ENCODE peak calls at places on chromosomes 12 and 14, in four cellular contexts. P is WTC11, I is GM20000, E is Panc1. Y is an unnamed sample.

GRCh38 chr12:92055877-92056276 is 89.8 kb downstream of the BTG1 start:
- DNase-seq in P (no peak), I (no peak), E (no peak), Y (no peak)

GRCh38 chr14:59919582-59920377 is at the start of gene LRRC9:
- DNase-seq in P (peak), I (no peak), E (no peak), Y (peak)

GRCh38 chr14:100191584-100192249 is 32.3 kb upstream of the DEGS2 start:
- DNase-seq in P (no peak), I (no peak), E (no peak), Y (no peak)

GRCh38 chr12:43786899-43787693 is 19.0 kb downstream of the TWF1 start:
- DNase-seq in P (no peak), I (no peak), E (no peak), Y (no peak)

GRCh38 chr14:53462931-53463778 is 310.0 kb upstream of the DDHD1 start:
- DNase-seq in P (no peak), I (no peak), E (no peak), Y (no peak)

GRCh38 chr12:4091001-4091789 is 182.4 kb upstream of the CCND2 start:
- DNase-seq in P (no peak), I (no peak), E (no peak), Y (no peak)

GRCh38 chr12:19726122-19726521 is 286.8 kb downstream of the AEBP2 start:
- DNase-seq in P (no peak), I (no peak), E (no peak), Y (no peak)

GRCh38 chr12:78241472-78241871 is 410.8 kb downstream of the NAV3 start:
- DNase-seq in P (no peak), I (no peak), E (no peak), Y (no peak)

GRCh38 chr14:94328196-94328595 is 5.1 kb upstream of the SERPINA6 start:
- DNase-seq in P (no peak), I (no peak), E (no peak), Y (no peak)

GRCh38 chr12:52184813-52185212 is 7.0 kb downstream of the KRT80 start:
- DNase-seq in P (no peak), I (no peak), E (no peak), Y (peak)

GRCh38 chr14:94601961-94602391 is 10.2 kb upstream of the SERPINA3 start:
- DNase-seq in P (no peak), I (no peak), E (no peak), Y (no peak)

GRCh38 chr14:104647467-104648063 is 41.9 kb upstream of the INF2 start:
- DNase-seq in P (no peak), I (no peak), E (no peak), Y (no peak)

GRCh38 chr14:64825498-64825897 is 54.2 kb downstream of the SPTB start:
- DNase-seq in P (no peak), I (no peak), E (no peak), Y (no peak)

GRCh38 chr12:32611986-32612385 is 67.1 kb upstream of the DNM1L start:
- DNase-seq in P (no peak), I (no peak), E (no peak), Y (no peak)

GRCh38 chr14:34113051-34113511 is 162.2 kb upstream of the EGLN3 start:
- DNase-seq in P (no peak), I (no peak), E (no peak), Y (no peak)

GRCh38 chr14:71751264-71751663 is 181.0 kb upstream of the RGS6 start:
- DNase-seq in P (no peak), I (no peak), E (no peak), Y (no peak)

GRCh38 chr14:75699331-75699730 is 38.3 kb downstream of the TTLL5 start:
- DNase-seq in P (no peak), I (no peak), E (no peak), Y (no peak)

GRCh38 chr12:114166360-114166759 is 200.2 kb upstream of the RBM19 start:
- DNase-seq in P (peak), I (no peak), E (no peak), Y (peak)
- TF ChIP-seq CTCF in P (peak), I (no peak), E (peak), Y (peak)

GRCh38 chr12:100652488-100652887 is 79.0 kb downstream of the GAS2L3 start:
- DNase-seq in P (no peak), I (no peak), E (no peak), Y (no peak)

GRCh38 chr12:100656141-100656540 is 82.7 kb downstream of the GAS2L3 start:
- DNase-seq in P (no peak), I (no peak), E (no peak), Y (no peak)

GRCh38 chr12:100651108-100651507 is 77.6 kb downstream of the GAS2L3 start:
- DNase-seq in P (no peak), I (no peak), E (no peak), Y (no peak)

GRCh38 chr12:100646896-100647295 is 73.4 kb downstream of the GAS2L3 start:
- DNase-seq in P (no peak), I (no peak), E (no peak), Y (no peak)

DNA sequence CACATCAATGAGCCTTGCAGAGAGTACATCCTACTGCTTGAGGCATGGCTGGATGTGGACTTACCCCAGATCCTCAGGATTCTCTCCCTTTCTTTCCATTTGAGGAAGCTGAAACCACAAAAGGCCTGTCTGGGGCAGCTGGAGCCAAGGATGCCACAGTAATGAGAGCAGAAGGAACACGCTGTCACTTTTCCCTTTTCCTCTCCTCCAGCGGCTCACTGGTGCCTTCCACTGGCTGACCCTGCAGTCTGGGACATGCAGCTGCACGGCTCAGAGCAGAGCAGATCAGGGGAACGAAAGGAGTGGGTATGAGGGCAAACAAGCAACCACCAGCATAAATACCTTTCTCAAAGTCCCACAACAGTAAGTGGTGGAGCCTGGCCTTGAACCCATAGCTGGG is 78.2 kb downstream of the GAS2L3 start:
- DNase-seq in P (no peak), I (no peak), E (no peak), Y (no peak)
- TF ChIP-seq CTCF in P (no peak), I (no peak), E (no peak), Y (no peak)

GRCh38 chr14:51735851-51736250 is 84.1 kb downstream of the FRMD6 start:
- DNase-seq in P (no peak), I (no peak), E (no peak), Y (no peak)

GRCh38 chr14:51733147-51733546 is 81.4 kb downstream of the FRMD6 start:
- DNase-seq in P (no peak), I (no peak), E (no peak), Y (no peak)

GRCh38 chr14:51743588-51744000 is 91.9 kb downstream of the FRMD6 start:
- DNase-seq in P (no peak), I (no peak), E (no peak), Y (no peak)

GRCh38 chr14:51744372-51745150 is 92.9 kb downstream of the FRMD6 start:
- DNase-seq in P (no peak), I (no peak), E (no peak), Y (no peak)

GRCh38 chr14:51738754-51739153 is 87.0 kb downstream of the FRMD6 start:
- DNase-seq in P (peak), I (peak), E (no peak), Y (peak)
- TF ChIP-seq CTCF in P (no peak), I (no peak), E (no peak), Y (no peak)

GRCh38 chr12:22670762-22671161 is 45.8 kb downstream of the ETNK1 start:
- DNase-seq in P (no peak), I (no peak), E (no peak), Y (no peak)
- TF ChIP-seq CTCF in P (no peak), I (no peak), E (peak), Y (peak)

GRCh38 chr12:2454778-2455177 is 340.0 kb upstream of the FKBP4 start:
- DNase-seq in P (no peak), I (no peak), E (no peak), Y (no peak)
- TF ChIP-seq CTCF in P (no peak), I (no peak), E (no peak), Y (no peak)

GRCh38 chr12:9372202-9372601 is 164.0 kb upstream of the PZP start:
- DNase-seq in P (no peak), I (no peak), E (no peak), Y (no peak)
- TF ChIP-seq CTCF in P (no peak), I (no peak), E (peak), Y (peak)

GRCh38 chr14:93034671-93034994 is 81.1 kb downstream of the ITPK1 start:
- DNase-seq in P (no peak), I (no peak), E (no peak), Y (no peak)
- TF ChIP-seq CTCF in P (no peak), I (no peak), E (no peak), Y (no peak)

DNA sequence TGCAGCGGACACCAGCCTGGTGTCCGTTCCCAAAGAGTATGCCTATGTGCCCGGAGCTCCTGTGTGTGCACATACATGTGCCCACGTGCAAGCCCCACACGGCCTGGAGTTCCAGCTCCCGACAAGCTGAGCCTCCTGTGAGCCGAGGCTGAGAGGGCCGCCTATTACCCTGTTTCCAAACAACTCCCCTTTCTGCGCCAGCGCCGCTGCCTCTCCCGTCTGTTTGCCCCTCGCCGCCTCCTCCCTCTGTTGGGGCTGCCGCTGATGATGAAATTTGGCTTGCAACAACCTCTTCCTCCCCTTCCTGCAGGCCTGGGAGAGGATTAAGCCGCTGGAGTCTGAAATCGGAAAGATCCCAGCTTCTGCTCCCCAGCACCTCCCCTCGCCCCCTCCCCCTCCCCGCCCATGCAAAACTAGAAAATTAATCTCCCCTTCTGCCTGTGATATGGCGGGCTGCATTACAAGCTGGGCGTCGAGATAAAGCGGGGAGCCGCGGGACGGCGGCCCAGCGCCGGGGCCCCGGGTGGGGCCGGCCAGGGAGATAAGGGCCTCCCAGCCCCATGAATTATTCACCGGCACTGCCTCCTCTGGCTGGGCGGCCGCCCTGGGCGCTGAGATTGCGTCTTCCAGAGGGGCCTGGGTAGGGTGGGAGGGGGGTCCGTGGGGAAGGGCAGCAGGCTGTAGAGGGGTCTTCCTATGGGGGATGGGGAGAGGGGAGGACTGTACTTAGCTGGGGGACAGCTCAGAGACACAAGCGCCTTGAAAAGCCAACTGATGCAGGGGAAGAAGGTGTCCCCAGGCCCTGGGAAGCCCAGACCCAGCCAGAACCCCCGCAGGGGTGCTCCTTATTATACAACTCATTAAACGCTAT is 6.8 kb upstream of the ASIC1 start:
- DNase-seq in P (peak), I (no peak), E (no peak), Y (peak)
- TF ChIP-seq CTCF in P (no peak), I (no peak), E (no peak), Y (no peak)

GRCh38 chr12:59940676-59941342 is 345.0 kb downstream of the SLC16A7 start:
- DNase-seq in P (no peak), I (no peak), E (no peak), Y (no peak)

GRCh38 chr12:59944177-59944576 is 348.3 kb downstream of the SLC16A7 start:
- DNase-seq in P (no peak), I (no peak), E (no peak), Y (no peak)

DNA sequence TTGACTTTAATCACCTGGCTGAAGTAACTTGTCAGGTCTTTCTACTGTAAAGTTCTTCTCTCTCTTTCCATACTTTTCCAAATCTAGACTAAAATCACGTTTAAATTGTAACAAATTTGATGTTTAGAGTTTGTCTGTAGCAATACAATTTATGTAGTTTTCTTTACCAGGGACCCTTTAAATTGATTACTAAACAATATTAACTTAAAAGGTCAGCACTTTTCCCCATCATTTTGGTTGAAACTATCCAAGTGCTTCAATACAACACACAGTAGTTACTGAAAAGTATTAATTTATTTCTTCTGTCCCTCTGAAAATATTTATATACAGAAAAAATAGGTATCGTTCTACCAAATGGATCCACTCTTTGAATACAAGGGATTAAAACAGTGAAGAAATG is 350.8 kb downstream of the SLC16A7 start:
- DNase-seq in P (no peak), I (no peak), E (no peak), Y (no peak)
- TF ChIP-seq CTCF in P (no peak), I (no peak), E (no peak), Y (no peak)